ENCODE peak calls at places on chromosomes 2 and 18, in five cellular contexts. B is lower leg skin, F is SW 1271, E is KG1, Z is A549. A is an unnamed sample.

GRCh38 chr2:168033966-168034365 is 213.4 kb downstream of the STK39 start:
- DNase-seq in B (no peak), F (no peak), E (no peak), Z (no peak), A (no peak)

GRCh38 chr2:23418490-23418911 is 33.5 kb downstream of the KLHL29 start:
- DNase-seq in B (peak), F (no peak), E (no peak), Z (no peak), A (no peak)

GRCh38 chr18:2963048-2963447 is 49.9 kb downstream of the LPIN2 start:
- DNase-seq in B (no peak), F (no peak), E (peak), Z (no peak), A (no peak)

GRCh38 chr2:203532957-203533695 is 2.0 kb downstream of the RAPH1 start:
- DNase-seq in B (no peak), F (no peak), E (no peak), Z (peak), A (no peak)

GRCh38 chr2:27370816-27371620 is 602 bp downstream of the SNX17 start:
- DNase-seq in B (peak), F (no peak), E (peak), Z (peak), A (no peak)

GRCh38 chr2:27204566-27204965 is 7.3 kb upstream of the ATRAID start:
- DNase-seq in B (no peak), F (no peak), E (no peak), Z (no peak), A (no peak)

GRCh38 chr2:188365058-188365641 is 73.5 kb downstream of the GULP1 start:
- DNase-seq in B (no peak), F (no peak), E (no peak), Z (no peak), A (no peak)

GRCh38 chr2:63012541-63012940 is 38.1 kb upstream of the OTX1 start:
- DNase-seq in B (no peak), F (no peak), E (no peak), Z (no peak), A (no peak)

GRCh38 chr2:170165129-170165528 is 12.8 kb upstream of the MYO3B start:
- DNase-seq in B (no peak), F (no peak), E (no peak), Z (no peak), A (no peak)

GRCh38 chr2:222318026-222318711 is 19.4 kb upstream of the PAX3 start:
- DNase-seq in B (no peak), F (no peak), E (peak), Z (peak), A (peak)

GRCh38 chr2:44242929-44243328 is 32.4 kb upstream of the SLC3A1 start:
- DNase-seq in B (no peak), F (no peak), E (no peak), Z (no peak), A (no peak)

GRCh38 chr2:4091013-4091412 is 387.6 kb downstream of the DCDC2C start:
- DNase-seq in B (no peak), F (no peak), E (no peak), Z (no peak), A (no peak)

GRCh38 chr18:13003466-13003896 is 12.3 kb downstream of the CEP192 start:
- DNase-seq in B (no peak), F (no peak), E (no peak), Z (peak), A (no peak)

GRCh38 chr2:182581196-182581935 is 134.7 kb upstream of the DNAJC10 start:
- DNase-seq in B (no peak), F (no peak), E (no peak), Z (no peak), A (no peak)

GRCh38 chr18:21146016-21146415 is 34.4 kb upstream of the ROCK1 start:
- DNase-seq in B (no peak), F (no peak), E (no peak), Z (no peak), A (no peak)

GRCh38 chr18:59690216-59691045 is 6.8 kb downstream of the CCBE1 start:
- DNase-seq in B (no peak), F (no peak), E (no peak), Z (no peak), A (no peak)

GRCh38 chr2:168645696-168646095 is 156.7 kb upstream of the NOSTRIN start:
- DNase-seq in B (no peak), F (no peak), E (no peak), Z (no peak), A (no peak)

GRCh38 chr2:102082591-102083586 is 59.7 kb upstream of the IL1R1 start:
- DNase-seq in B (no peak), F (no peak), E (no peak), Z (peak), A (no peak)

A was measured in Panc1.